ENCODE peak calls at places on chromosomes 2 and 18, in nine cellular contexts. V is left ventricle myocardium inferior; B is AG04450; P is uterus; U is CD8-positive, alpha-beta memory T cell; Z is right atrium auricular region; R is astrocyte of the cerebellum; I is neural progenitor cell; J is psoas muscle. W is an unnamed sample.

GRCh38 chr2:136116111-136116812 is 1.7 kb downstream of the CXCR4 start:
- DNase-seq in B (no peak), P (no peak), Z (no peak), U (peak; percentile 74), J (peak; percentile 37), I (peak; percentile 88), V (peak; percentile 62), R (no peak), W (no peak)

GRCh38 chr2:205769879-205770278 is 87.6 kb downstream of the NRP2 start:
- DNase-seq in B (no peak), Z (no peak), U (no peak), J (no peak), R (no peak), V (no peak), P (no peak), I (no peak), W (no peak)

GRCh38 chr2:224820283-224820991 is 104.3 kb upstream of the CCDC195 start:
- DNase-seq in B (no peak), U (no peak), P (no peak), J (no peak), I (no peak), V (no peak), Z (no peak), R (no peak), W (no peak)

GRCh38 chr2:198712485-198712884 is 745.3 kb downstream of the SATB2 start:
- DNase-seq in V (no peak), Z (no peak), P (no peak), B (no peak), R (no peak), U (no peak), I (no peak), J (no peak), W (no peak)

GRCh38 chr2:71796174-71796592 is 342.8 kb downstream of the DYSF start:
- DNase-seq in B (no peak), R (no peak), I (no peak), Z (no peak), V (no peak), P (no peak), U (no peak), J (no peak), W (peak; percentile 24)

GRCh38 chr2:160666019-160666676 is 172.5 kb upstream of the RBMS1 start:
- DNase-seq in I (no peak), P (peak; percentile 64), B (peak; percentile 82), U (no peak), V (no peak), Z (no peak), R (peak; percentile 95), J (no peak), W (peak; percentile 96)

GRCh38 chr2:109533823-109534222 is 79.9 kb downstream of the SEPTIN10 start:
- DNase-seq in Z (peak; percentile 32), I (no peak), J (no peak), U (no peak), B (no peak), P (no peak), V (no peak), R (no peak), W (no peak)

GRCh38 chr2:213251618-213252017 is 32.6 kb upstream of the SPAG16 start:
- DNase-seq in U (no peak), B (peak; percentile 65), I (peak; percentile 83), J (no peak), Z (no peak), P (no peak), V (no peak), R (peak; percentile 79), W (peak; percentile 45)

GRCh38 chr2:231919341-231920035 is 6.7 kb downstream of the NPPC start:
- DNase-seq in R (no peak), J (no peak), U (no peak), I (no peak), P (no peak), B (no peak), Z (no peak), V (peak; percentile 4), W (no peak)

GRCh38 chr18:37516361-37516853 is 49.2 kb downstream of the CELF4 start:
- DNase-seq in J (no peak), B (no peak), U (no peak), R (no peak), I (no peak), Z (no peak), P (no peak), V (no peak), W (no peak)

DNA sequence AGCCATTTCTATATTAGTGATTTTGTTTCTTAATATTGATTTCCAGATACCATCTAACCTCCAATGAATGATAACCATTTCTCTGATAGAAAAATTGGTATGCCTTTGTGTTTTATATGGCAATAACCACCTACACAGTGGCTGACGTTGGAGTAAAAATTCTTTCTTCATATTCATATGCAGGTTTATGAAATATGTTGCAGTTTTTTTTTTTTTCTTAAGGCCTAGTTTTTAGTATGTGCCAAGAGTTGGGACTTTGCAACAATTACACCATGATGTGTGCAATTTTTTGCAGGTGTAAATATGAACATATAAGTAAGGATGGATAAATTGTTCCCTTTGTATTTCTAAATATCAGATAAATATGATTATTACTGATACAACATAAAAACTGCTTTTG is 163.2 kb upstream of the MYO3B start:
- DNase-seq in V (no peak), U (no peak), P (no peak), R (no peak), I (no peak), B (no peak), Z (no peak), J (no peak), W (no peak)
- H3K4me3 ChIP-seq in V (no peak overlapping the region), U (no peak overlapping the region), P (no peak overlapping the region), R (no peak overlapping the region), I (no peak overlapping the region), B (no peak overlapping the region), Z (no peak overlapping the region), J (no peak overlapping the region), W (no peak overlapping the region)

GRCh38 chr2:65064728-65065552 is 8.7 kb downstream of the CEP68 start:
- DNase-seq in B (peak; percentile 79), Z (peak; percentile 88), V (peak; percentile 58), R (peak; percentile 86), P (peak; percentile 45), U (no peak), J (peak; percentile 78), I (peak; percentile 55), W (peak; percentile 98)
- H3K4me3 ChIP-seq in B (no peak overlapping the region), Z (no peak overlapping the region), V (no peak overlapping the region), R (no peak overlapping the region), P (no peak overlapping the region), U (no peak overlapping the region), J (peak overlapping the region; percentile 47), I (no peak overlapping the region), W (no peak overlapping the region)

GRCh38 chr18:25231327-25231691 is 120.7 kb downstream of the ZNF521 start:
- DNase-seq in B (no peak), V (no peak), J (peak; percentile 23), Z (peak; percentile 69), R (no peak), P (peak; percentile 72), I (no peak), U (no peak), W (peak; percentile 60)
- H3K4me3 ChIP-seq in B (peak overlapping the region; percentile 32), V (peak overlapping the region; percentile 25), J (peak overlapping the region; percentile 41), Z (no peak overlapping the region), R (no peak overlapping the region), P (no peak overlapping the region), I (no peak overlapping the region), U (no peak overlapping the region), W (no peak overlapping the region)

DNA sequence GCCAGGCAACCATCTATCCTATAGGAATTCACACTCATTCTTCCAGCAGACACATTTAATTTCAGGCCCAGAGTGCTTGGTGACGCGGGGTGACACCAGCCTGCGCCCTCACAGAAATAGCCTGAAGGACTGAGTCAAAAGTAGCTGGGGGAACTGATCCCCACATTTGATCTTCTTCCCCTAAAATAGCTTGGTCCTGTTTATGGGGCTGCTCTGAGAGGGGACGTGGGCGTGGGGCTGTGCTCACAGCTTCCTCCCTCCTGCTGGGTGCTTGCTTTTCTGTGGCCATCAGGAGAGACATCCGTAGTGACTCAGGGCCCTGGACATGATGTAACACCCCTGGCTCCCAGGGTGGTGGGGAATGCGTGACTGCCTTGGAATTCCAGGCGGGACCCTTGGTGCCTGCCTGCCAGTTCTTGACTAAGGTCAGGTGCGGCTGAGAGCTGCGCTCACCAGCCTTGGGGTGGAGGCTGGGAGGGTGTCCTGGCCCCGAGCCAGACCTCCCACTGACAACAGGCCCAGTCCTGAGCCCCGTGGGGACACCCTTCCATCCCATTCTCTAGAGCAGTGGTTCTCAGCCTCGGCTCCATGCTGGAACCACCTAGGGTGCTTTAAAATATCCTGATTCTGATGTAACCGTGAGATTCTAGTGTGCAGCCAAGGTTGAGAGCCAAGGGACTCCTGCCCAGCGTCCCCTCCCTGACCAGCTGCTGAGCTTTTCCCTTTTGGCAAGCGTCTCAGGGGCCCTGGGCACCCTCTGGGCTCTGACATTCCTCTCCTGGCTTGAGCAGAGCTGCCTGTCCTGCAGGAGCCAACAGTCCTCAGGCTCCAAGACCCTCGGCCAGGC is 47.4 kb upstream of the SMAD7 start:
- DNase-seq in B (peak; percentile 82), R (peak; percentile 89), I (peak; percentile 44), V (peak; percentile 49), J (peak; percentile 86), Z (peak; percentile 95), U (no peak), P (peak; percentile 52), W (peak; percentile 93)
- H3K4me3 ChIP-seq in B (no peak overlapping the region), R (no peak overlapping the region), I (no peak overlapping the region), V (no peak overlapping the region), J (no peak overlapping the region), Z (no peak overlapping the region), U (no peak overlapping the region), P (no peak overlapping the region), W (no peak overlapping the region)

GRCh38 chr2:173218331-173219056 is 136.2 kb upstream of the CDCA7 start:
- DNase-seq in R (no peak), Z (no peak), B (no peak), P (no peak), I (peak; percentile 50), V (no peak), J (no peak), U (no peak), W (no peak)

GRCh38 chr2:173217106-173217840 is 137.4 kb upstream of the CDCA7 start:
- DNase-seq in I (no peak), U (no peak), V (no peak), B (no peak), R (no peak), P (no peak), Z (no peak), J (no peak), W (no peak)

GRCh38 chr2:173215316-173215715 is 139.4 kb upstream of the CDCA7 start:
- DNase-seq in R (no peak), U (no peak), V (no peak), I (no peak), P (no peak), B (no peak), Z (no peak), J (no peak), W (no peak)

GRCh38 chr2:173216055-173216454 is 138.6 kb upstream of the CDCA7 start:
- DNase-seq in V (no peak), P (no peak), R (no peak), J (no peak), I (no peak), B (no peak), Z (no peak), U (no peak), W (no peak)

GRCh38 chr2:173216668-173217067 is 138.0 kb upstream of the CDCA7 start:
- DNase-seq in P (no peak), Z (no peak), I (no peak), V (no peak), R (no peak), J (no peak), U (no peak), B (no peak), W (no peak)
- H3K4me3 ChIP-seq in P (no peak overlapping the region), Z (no peak overlapping the region), I (no peak overlapping the region), V (no peak overlapping the region), R (no peak overlapping the region), J (no peak overlapping the region), U (no peak overlapping the region), B (no peak overlapping the region), W (no peak overlapping the region)

GRCh38 chr2:234191819-234192407 is 141.4 kb downstream of the SPP2 start:
- DNase-seq in Z (no peak), P (no peak), R (no peak), I (peak; percentile 10), U (no peak), B (no peak), V (no peak), J (no peak), W (peak; percentile 10)
- H3K4me3 ChIP-seq in Z (no peak overlapping the region), P (no peak overlapping the region), R (no peak overlapping the region), I (no peak overlapping the region), U (no peak overlapping the region), B (no peak overlapping the region), V (no peak overlapping the region), J (no peak overlapping the region), W (no peak overlapping the region)